ENCODE peak calls at places on chromosomes 12 and 14, in four cellular contexts. E, U, R and P are unnamed samples.

GRCh38 chr14:41548666-41549065 is 58.0 kb upstream of the LRFN5 start:
- DNase-seq in R (peak), U (no peak), E (no peak), P (no peak)

GRCh38 chr12:19055589-19055988 is 73.9 kb upstream of the PLEKHA5 start:
- DNase-seq in U (no peak), E (no peak), R (no peak), P (no peak)

GRCh38 chr12:28780960-28781359 is 368.1 kb upstream of the FAR2 start:
- DNase-seq in E (no peak), R (no peak), U (no peak), P (no peak)

GRCh38 chr12:45762185-45763110 is 32.9 kb downstream of the ARID2 start:
- DNase-seq in U (peak), R (peak), E (peak), P (no peak)

GRCh38 chr12:76186507-76186906 is 102.0 kb upstream of the NAP1L1 start:
- DNase-seq in U (no peak), E (no peak), R (no peak), P (no peak)

GRCh38 chr12:116601524-116601923 is 42.3 kb downstream of the MAP1LC3B2 start:
- DNase-seq in E (no peak), U (no peak), R (no peak), P (no peak)

GRCh38 chr12:123102381-123102780 is 48.5 kb downstream of the PITPNM2 start:
- DNase-seq in E (peak), U (no peak), R (no peak), P (no peak)

GRCh38 chr14:96268426-96269358 is 12.7 kb downstream of the BDKRB1 start:
- DNase-seq in R (peak), U (no peak), E (no peak), P (no peak)

GRCh38 chr14:24329736-24330135 is 5.1 kb downstream of the ADCY4 start:
- DNase-seq in U (no peak), R (no peak), E (no peak), P (peak)

GRCh38 chr14:87131879-87132278 is 861.1 kb downstream of the GALC start:
- DNase-seq in U (no peak), R (no peak), E (no peak), P (no peak)

GRCh38 chr12:57237653-57237951 is 8.1 kb downstream of the SHMT2 start:
- DNase-seq in R (no peak), E (no peak), U (no peak), P (no peak)

GRCh38 chr14:103124501-103125001 is 1.3 kb downstream of the TNFAIP2 start:
- DNase-seq in R (no peak), E (no peak), U (no peak), P (no peak)

GRCh38 chr14:61406670-61407069 is 85.3 kb downstream of the PRKCH start:
- DNase-seq in E (peak), R (no peak), U (no peak), P (no peak)

GRCh38 chr12:63844391-63845341 is at the start of gene SRGAP1:
- DNase-seq in U (no peak), R (no peak), E (peak), P (no peak)

GRCh38 chr14:98665019-98665418 is 607.0 kb downstream of the BCL11B start:
- DNase-seq in E (no peak), R (no peak), U (no peak), P (no peak)

GRCh38 chr12:95593266-95593871 is 42.1 kb upstream of the USP44 start:
- DNase-seq in U (no peak), E (no peak), R (no peak), P (no peak)

GRCh38 chr12:53259891-53260290 is 8.2 kb upstream of the ESPL1 start:
- DNase-seq in R (no peak), E (no peak), U (no peak), P (no peak)

GRCh38 chr12:101939856-101940265 is 62.5 kb downstream of the DRAM1 start:
- DNase-seq in R (peak), E (peak), U (peak), P (no peak)

GRCh38 chr12:67720383-67720856 is 71.9 kb downstream of the DYRK2 start:
- DNase-seq in U (no peak), R (no peak), E (no peak), P (no peak)

GRCh38 chr12:122886851-122887816 is 8.8 kb downstream of the VPS37B start:
- DNase-seq in R (no peak), U (no peak), E (no peak), P (peak)

GRCh38 chr12:3164454-3165310 is 87.5 kb downstream of the TSPAN9 start:
- DNase-seq in E (no peak), U (no peak), R (no peak), P (no peak)

GRCh38 chr14:55873229-55873628 is 245.0 kb upstream of the PELI2 start:
- DNase-seq in U (no peak), R (no peak), E (no peak), P (no peak)

GRCh38 chr12:95773320-95773719 is 17.2 kb downstream of the NTN4 start:
- DNase-seq in U (no peak), R (no peak), E (no peak), P (no peak)

GRCh38 chr14:49194067-49194466 is 392.1 kb downstream of the RPS29 start:
- DNase-seq in R (no peak), E (no peak), U (no peak), P (no peak)

GRCh38 chr12:7023096-7023495 is 4.8 kb upstream of the LPCAT3 start:
- DNase-seq in R (no peak), E (no peak), U (no peak), P (no peak)

GRCh38 chr12:132610896-132611602 is 667 bp upstream of the LRCOL1 start:
- DNase-seq in E (no peak), R (no peak), U (no peak), P (no peak)

GRCh38 chr14:76768201-76768656 is 7.0 kb downstream of the VASH1 start:
- DNase-seq in R (no peak), E (no peak), U (no peak), P (peak)

DNA sequence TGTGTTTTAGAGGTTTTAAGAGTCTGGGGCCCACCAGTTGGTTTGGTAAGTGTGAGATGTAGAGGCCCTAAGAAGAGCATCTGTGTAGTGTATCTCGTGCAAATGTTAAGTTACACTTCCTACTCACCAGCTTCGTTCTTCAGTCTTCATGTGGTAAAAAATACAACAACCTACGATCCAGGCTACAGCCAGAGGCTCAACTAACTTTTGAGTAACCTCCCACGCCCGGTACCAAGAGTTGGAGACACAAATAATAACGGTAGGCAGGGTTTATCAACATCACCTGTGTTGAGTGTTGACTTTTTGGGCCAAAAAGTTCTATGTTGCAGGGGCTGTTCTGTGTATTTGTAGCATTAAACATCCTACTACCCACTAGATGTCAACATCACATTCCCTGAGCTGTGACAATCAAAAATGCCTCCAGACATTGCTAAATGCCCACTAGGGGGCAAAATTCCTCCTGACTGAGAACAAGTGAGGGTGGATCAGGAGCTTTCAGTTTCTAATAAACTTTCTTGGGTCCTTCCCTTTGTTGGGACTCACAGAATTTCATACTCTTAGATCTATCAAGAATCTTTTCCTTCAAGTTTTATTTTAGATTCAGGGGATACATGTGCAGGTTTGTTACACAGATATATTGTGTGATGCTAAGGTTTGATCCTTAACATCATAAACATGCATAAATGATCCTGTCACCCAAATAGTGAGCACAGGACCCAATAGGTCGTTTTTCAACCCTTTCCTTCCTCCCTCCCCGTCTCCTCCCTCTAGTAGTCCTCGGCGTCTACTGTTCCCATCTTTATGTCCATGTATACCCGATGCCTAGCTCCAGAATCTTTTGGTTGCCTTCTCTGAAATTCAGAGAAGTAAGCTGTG is 94.7 kb downstream of the SLC2A13 start:
- DNase-seq in U (no peak), E (peak), R (peak), P (no peak)
- H3K4me3 ChIP-seq in U (no peak), E (peak), R (peak), P (peak)

DNA sequence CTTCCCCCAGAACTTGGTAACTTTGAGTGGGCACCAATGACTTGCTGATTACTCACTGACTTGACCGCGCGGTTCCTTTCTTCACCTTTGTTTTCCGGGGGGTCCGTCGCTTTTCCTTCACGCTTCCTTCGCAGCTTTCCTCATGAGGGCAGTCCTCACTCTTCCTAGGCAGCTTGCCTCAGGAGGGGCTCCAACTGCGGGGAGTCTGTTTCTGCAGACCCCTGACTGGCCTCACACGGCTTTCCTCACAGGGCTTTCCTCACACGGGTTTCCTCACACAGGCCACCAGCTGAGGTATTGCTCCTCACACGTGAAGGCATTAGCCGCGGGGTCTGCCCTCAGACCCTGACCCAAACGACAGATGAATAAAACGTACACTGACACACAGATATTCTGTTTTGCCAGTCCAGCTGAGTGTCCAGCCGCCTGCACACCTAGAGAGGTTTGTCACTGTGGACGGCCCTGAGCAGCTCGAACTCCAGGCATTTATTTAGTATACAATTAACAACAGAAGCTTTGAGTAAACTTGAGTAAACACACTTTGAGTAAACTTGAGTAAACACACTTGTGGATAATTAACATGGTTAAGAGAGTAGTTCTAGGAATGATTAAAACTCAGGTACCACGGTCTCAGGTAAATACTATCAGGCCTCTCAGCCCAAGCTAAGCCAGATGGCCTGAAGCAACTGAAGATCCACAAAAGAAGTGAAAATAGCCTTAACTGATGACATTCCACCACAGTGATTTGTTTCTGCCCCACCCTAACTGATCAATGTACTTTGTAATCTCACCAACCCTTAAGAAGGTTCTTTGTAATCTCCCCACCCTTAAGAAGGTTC is 16.1 kb upstream of the LYZ start:
- DNase-seq in R (no peak), E (no peak), U (no peak), P (no peak)
- H3K4me3 ChIP-seq in R (no peak), E (peak), U (no peak), P (peak)

DNA sequence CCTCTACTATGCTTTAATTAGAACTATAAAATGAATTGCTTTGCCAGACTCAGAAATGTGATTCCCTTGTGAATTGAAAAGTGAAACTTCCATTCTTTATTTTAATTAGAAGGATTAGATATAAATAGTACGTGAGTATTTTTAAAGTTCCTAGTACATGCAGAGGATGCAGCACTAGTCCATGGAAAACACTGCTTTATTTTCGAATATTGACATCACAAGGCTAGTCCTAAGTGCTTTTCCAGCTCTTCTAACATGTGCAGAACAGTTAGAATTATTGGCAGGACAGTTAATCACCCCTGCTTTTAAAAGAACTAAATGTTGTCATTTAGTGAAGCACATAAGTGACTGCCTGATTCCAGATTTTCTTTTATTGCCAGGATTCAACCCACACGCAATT is 23.0 kb upstream of the REP15 start:
- DNase-seq in U (no peak), R (no peak), E (no peak), P (no peak)
- H3K4me3 ChIP-seq in U (no peak), R (no peak), E (no peak), P (no peak)

DNA sequence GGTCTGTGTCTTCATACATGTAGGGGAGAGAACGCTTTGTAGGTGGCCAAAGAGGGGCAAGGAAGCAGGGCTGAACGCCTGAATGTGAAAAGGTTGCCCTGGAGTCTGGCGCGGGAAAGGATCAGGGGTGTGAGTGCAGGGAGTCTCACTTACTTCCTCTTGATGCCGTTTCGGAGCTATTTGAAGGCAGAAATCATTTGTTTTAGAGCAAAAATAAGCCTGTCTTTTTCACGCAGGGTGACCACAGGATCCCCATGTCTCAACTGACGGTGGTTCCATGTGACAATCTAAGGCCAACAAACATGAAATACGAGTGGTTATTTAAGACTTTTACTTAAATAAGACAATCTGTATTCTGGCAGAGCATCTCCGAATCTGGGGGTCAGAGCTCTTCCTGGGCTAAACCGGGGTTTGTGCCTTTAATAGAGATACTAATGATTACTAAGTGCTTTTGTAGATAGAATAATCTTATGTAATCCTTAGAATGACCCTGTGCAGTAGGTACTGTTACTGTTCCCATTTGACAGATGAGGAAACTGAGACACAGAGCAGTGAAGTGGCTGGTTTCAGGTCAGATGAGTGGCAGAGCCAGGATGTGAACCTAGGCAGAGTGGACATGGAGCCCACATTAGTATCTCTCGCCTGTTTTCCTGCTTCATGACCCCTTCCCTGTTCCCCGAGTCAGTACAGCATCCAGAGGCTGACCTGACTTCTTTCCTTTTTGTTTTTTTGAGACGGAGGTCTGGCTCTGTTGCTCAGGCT is 1.9 kb downstream of the BRI3BP start:
- DNase-seq in E (no peak), U (no peak), R (no peak), P (no peak)
- H3K4me3 ChIP-seq in E (no peak), U (peak), R (peak), P (peak)

GRCh38 chr12:93060666-93061413 is 131.7 kb upstream of the EEA1 start:
- DNase-seq in U (no peak), R (peak), E (no peak), P (no peak)
- H3K4me3 ChIP-seq in U (no peak), R (peak), E (no peak), P (no peak)

DNA sequence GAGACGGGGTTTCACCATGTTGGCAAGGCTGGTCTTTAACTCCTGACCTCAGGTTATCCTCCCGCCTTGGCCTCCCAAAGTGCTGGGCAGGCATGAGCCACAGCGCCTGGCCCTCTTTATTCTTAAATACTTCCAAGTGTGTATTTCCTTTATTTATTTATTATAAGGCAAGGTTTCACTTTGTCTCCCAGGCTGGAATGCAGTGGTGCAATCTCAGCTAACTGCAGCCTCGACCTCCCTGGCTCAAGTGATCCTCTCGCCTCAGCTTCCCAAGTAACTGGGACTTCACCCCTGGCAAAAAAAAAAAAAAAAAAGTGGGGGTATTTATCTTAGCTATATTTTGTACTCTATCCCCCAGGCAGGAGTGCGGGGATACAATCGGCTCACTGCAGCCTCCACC is 6.8 kb downstream of the FAM216A start:
- DNase-seq in E (no peak), R (no peak), U (no peak), P (no peak)
- H3K4me3 ChIP-seq in E (no peak), R (no peak), U (no peak), P (no peak)

DNA sequence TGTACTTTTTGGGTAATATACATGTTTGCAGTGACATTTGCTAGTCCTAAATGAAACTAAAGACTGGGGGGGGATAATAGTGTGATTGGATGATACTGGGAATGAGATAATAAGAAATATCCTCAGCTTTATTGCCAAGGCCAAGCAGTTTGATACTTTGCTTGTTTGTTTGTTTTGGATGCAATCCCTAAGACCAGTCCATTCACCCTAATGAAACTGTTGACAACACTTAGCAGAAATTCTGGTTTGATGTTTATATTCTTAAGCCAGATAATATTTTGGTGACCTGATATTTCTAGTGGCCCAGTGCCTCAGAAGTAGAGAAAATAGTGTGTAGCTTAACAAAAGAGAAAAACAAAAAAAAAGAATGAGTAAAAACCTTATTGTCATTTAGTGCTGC is 1.8 kb downstream of the PHC1 start:
- DNase-seq in R (no peak), U (peak), E (no peak), P (no peak)
- H3K4me3 ChIP-seq in R (no peak), U (peak), E (no peak), P (no peak)

GRCh38 chr14:35643513-35643912 is 109.5 kb downstream of the INSM2 start:
- DNase-seq in U (no peak), E (no peak), R (no peak), P (no peak)
- H3K4me3 ChIP-seq in U (no peak), E (no peak), R (no peak), P (no peak)

GRCh38 chr14:71648725-71649124 is 283.5 kb upstream of the RGS6 start:
- DNase-seq in E (no peak), R (no peak), U (no peak), P (no peak)

GRCh38 chr14:71647086-71647784 is 285.0 kb upstream of the RGS6 start:
- DNase-seq in E (no peak), R (no peak), U (peak), P (no peak)

GRCh38 chr14:71651228-71651627 is 281.0 kb upstream of the RGS6 start:
- DNase-seq in R (peak), U (no peak), E (no peak), P (no peak)

GRCh38 chr14:71652368-71652767 is 279.9 kb upstream of the RGS6 start:
- DNase-seq in R (no peak), E (no peak), U (no peak), P (no peak)

GRCh38 chr14:71650187-71650586 is 282.0 kb upstream of the RGS6 start:
- DNase-seq in R (no peak), E (no peak), U (no peak), P (no peak)
- H3K4me3 ChIP-seq in R (no peak), E (no peak), U (no peak), P (no peak)